ENCODE peak calls at places on chromosomes 6 and 20, in ten cellular contexts. L is HCT116; Y is SIG-M5; F is body of pancreas; W is WTC11; A is effector CD4-positive, alpha-beta T cell; U is CD4-positive, CD25-positive, alpha-beta regulatory T cell; B is iPS-NIHi11; V is pons; S is OCI-LY7. N is an unnamed sample.

GRCh38 chr6:166584813-166585429 is 1.6 kb downstream of the RAMACL start:
- DNase-seq in L (no peak), W (no peak), U (no peak), S (no peak), F (no peak), B (no peak), A (no peak), Y (no peak), V (no peak), N (no peak)

GRCh38 chr6:164133095-164133494 is 718.6 kb downstream of the QKI start:
- DNase-seq in V (no peak), U (no peak), B (no peak), L (peak; percentile 0), F (peak; percentile 70), A (no peak), S (no peak), W (no peak), Y (no peak), N (peak; percentile 31)

GRCh38 chr6:50843842-50844241 is 25.2 kb downstream of the TFAP2B start:
- DNase-seq in F (no peak), Y (no peak), W (peak; percentile 90), L (no peak), S (no peak), A (no peak), B (peak; percentile 76), U (no peak), V (no peak), N (peak; percentile 28)

GRCh38 chr20:17504326-17504897 is 26.8 kb downstream of the BFSP1 start:
- DNase-seq in V (no peak), F (no peak), W (no peak), U (no peak), Y (no peak), L (no peak), S (no peak), B (peak; percentile 37), A (no peak), N (no peak)

GRCh38 chr6:48817714-48818113 is 645.3 kb downstream of the MMUT start:
- DNase-seq in F (no peak), Y (no peak), W (no peak), U (no peak), S (no peak), V (no peak), L (no peak), A (no peak), B (no peak), N (peak; percentile 9)

GRCh38 chr6:163955752-163956151 is 541.2 kb downstream of the QKI start:
- DNase-seq in Y (no peak), S (no peak), A (no peak), V (no peak), B (no peak), F (no peak), L (no peak), W (no peak), U (no peak), N (no peak)

GRCh38 chr6:93424303-93425064 is 5.1 kb upstream of the EPHA7 start:
- DNase-seq in A (no peak), V (no peak), U (no peak), W (no peak), Y (no peak), B (no peak), F (no peak), L (no peak), S (peak; percentile 1), N (peak; percentile 29)

GRCh38 chr6:100105138-100105537 is 111.1 kb upstream of the MCHR2 start:
- DNase-seq in A (no peak), F (no peak), V (no peak), B (no peak), S (no peak), L (no peak), Y (no peak), W (no peak), U (no peak), N (no peak)

GRCh38 chr6:38996676-38997075 is 51.9 kb upstream of the GLP1R start:
- DNase-seq in U (no peak), F (no peak), B (no peak), L (no peak), S (no peak), W (no peak), Y (no peak), A (no peak), V (no peak), N (no peak)

GRCh38 chr6:21996425-21997207 is 300.2 kb downstream of the PRL start:
- DNase-seq in B (no peak), L (no peak), W (no peak), A (no peak), V (no peak), U (no peak), Y (no peak), S (no peak), F (no peak), N (no peak)

GRCh38 chr6:8085053-8085511 is 17.3 kb downstream of the EEF1E1 start:
- DNase-seq in S (no peak), Y (no peak), L (peak; percentile 88), U (no peak), V (no peak), B (no peak), A (no peak), W (no peak), F (peak; percentile 61), N (peak; percentile 91)

GRCh38 chr20:8930691-8931090 is 138.2 kb upstream of the PLCB4 start:
- DNase-seq in A (no peak), F (no peak), W (no peak), Y (no peak), S (no peak), B (no peak), U (no peak), L (no peak), V (no peak), N (no peak)

GRCh38 chr6:47241742-47242482 is 67.8 kb downstream of the TNFRSF21 start:
- DNase-seq in W (no peak), B (no peak), U (no peak), V (peak; percentile 57), F (no peak), S (no peak), Y (no peak), L (no peak), A (no peak), N (no peak)

N was measured in PC-3.